ENCODE peak calls at places on chromosomes 13 and 19, in nine cellular contexts. P is neural progenitor cell, D is right atrium auricular region, H is psoas muscle, F is mucosa of descending colon, S is heart left ventricle, I is tibial nerve, C is colonic mucosa, N is Peyer's patch. Q is an unnamed sample. For H3K36me3, the result is how much of the 10 kb centered on the place peaks cover.

GRCh38 chr19:40588926-40589569 is 12.1 kb upstream of the LTBP4 start:
- DNase-seq in P (no peak), C (no peak), S (no peak), F (no peak), N (no peak), I (no peak), D (no peak), H (no peak), Q (no peak)

GRCh38 chr19:49447485-49448431 is 3.9 kb downstream of the PIH1D1 start:
- DNase-seq in H (peak), I (no peak), P (peak), D (no peak), S (no peak), N (no peak), C (peak), F (no peak), Q (peak)

GRCh38 chr13:62544928-62545327 is 1129.3 kb upstream of the PCDH20 start:
- DNase-seq in I (no peak), S (no peak), C (no peak), P (no peak), D (no peak), F (no peak), N (no peak), H (no peak), Q (no peak)

GRCh38 chr19:19997656-19998268 is 41.5 kb downstream of the ZNF682 start:
- DNase-seq in H (peak), S (peak), F (peak), N (peak), C (no peak), D (no peak), P (peak), I (no peak), Q (no peak)

GRCh38 chr13:68110178-68110768 is 880.1 kb upstream of the PCDH9 start:
- DNase-seq in N (no peak), P (no peak), D (no peak), F (no peak), I (no peak), C (no peak), S (no peak), H (no peak), Q (no peak)

GRCh38 chr19:17543991-17544390 is 11.5 kb upstream of the COLGALT1 start:
- DNase-seq in I (no peak), C (no peak), S (no peak), D (no peak), P (no peak), H (no peak), N (no peak), F (no peak), Q (no peak)

GRCh38 chr13:35093356-35093755 is 151.3 kb downstream of the NBEA start:
- DNase-seq in H (no peak), D (no peak), P (no peak), I (no peak), F (no peak), N (no peak), S (no peak), C (no peak), Q (no peak)

GRCh38 chr19:378706-379105 is 30.2 kb downstream of the C2CD4C start:
- DNase-seq in C (no peak), P (no peak), H (no peak), I (no peak), S (peak), F (no peak), N (peak), D (no peak), Q (no peak)

GRCh38 chr13:25085125-25085742 is 10.7 kb upstream of the PABPC3 start:
- DNase-seq in S (no peak), P (peak), I (no peak), N (no peak), H (no peak), F (peak), D (no peak), C (peak), Q (peak)

GRCh38 chr19:48933382-48933932 is at the start of gene DHDH:
- DNase-seq in N (peak), P (peak), I (no peak), C (peak), F (peak), S (peak), D (peak), H (peak), Q (peak)

GRCh38 chr13:47117268-47117667 is 220.4 kb upstream of the HTR2A start:
- DNase-seq in P (no peak), F (no peak), C (no peak), H (no peak), D (no peak), S (no peak), N (no peak), I (no peak), Q (no peak)

GRCh38 chr13:64912141-64912540 is 2318.0 kb downstream of the PCDH9 start:
- DNase-seq in H (no peak), I (no peak), C (no peak), P (no peak), N (no peak), D (no peak), F (no peak), S (no peak), Q (no peak)

GRCh38 chr19:10120538-10121198 is 969 bp upstream of the EIF3G start:
- DNase-seq in F (no peak), P (no peak), S (no peak), N (no peak), I (no peak), C (no peak), D (peak), H (no peak), Q (no peak)

GRCh38 chr19:23062921-23063320 is 53.9 kb upstream of the ZNF730 start:
- DNase-seq in F (no peak), S (no peak), C (no peak), D (no peak), N (no peak), I (no peak), H (no peak), P (no peak), Q (no peak)

GRCh38 chr13:41465215-41465907 is 8.0 kb downstream of the RGCC start:
- DNase-seq in N (peak), P (no peak), D (no peak), F (peak), I (no peak), S (peak), H (peak), C (peak), Q (no peak)

GRCh38 chr19:28472843-28473242 is 740.1 kb downstream of the UQCRFS1 start:
- DNase-seq in N (no peak), D (no peak), S (peak), H (no peak), C (peak), P (no peak), F (peak), I (no peak), Q (no peak)

GRCh38 chr13:101880581-101880980 is 428.1 kb downstream of the ITGBL1 start:
- DNase-seq in C (no peak), N (no peak), P (no peak), I (no peak), H (no peak), D (no peak), F (no peak), S (no peak), Q (no peak)

GRCh38 chr19:38224014-38224862 is at the start of gene DPF1:
- DNase-seq in F (no peak), H (peak), C (no peak), I (no peak), D (no peak), N (peak), P (peak), S (peak), Q (peak)
- H3K4me3 ChIP-seq in F (no peak), H (peak), C (peak), I (peak), D (peak), N (peak), P (peak), S (peak), Q (peak)

DNA sequence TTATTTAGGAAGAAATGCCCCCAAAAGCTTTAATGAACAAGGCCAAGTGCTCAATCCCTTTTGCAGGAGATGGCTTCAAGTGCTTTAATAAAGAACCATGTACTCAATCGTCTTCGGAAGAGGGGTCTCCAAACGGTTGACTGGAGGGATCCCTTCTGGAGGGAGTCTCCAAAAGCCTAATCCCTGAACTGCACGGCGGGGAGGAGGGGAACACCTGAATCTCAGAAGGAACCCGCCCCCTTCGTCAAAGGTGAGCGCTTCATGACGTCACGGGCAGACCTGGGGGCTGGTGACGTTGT is 497 bp downstream of the PAF1 start:
- DNase-seq in P (no peak), F (peak), N (peak), S (no peak), I (no peak), C (peak), H (no peak), D (no peak), Q (no peak)
- H3K36me3 ChIP-seq in P (under half), F (under half), N (half or more), S (under half), I (under half), C (under half), H (half or more), D (half or more), Q (under half)

GRCh38 chr13:45728759-45729158 is 26.6 kb downstream of the CBY2 start:
- DNase-seq in P (peak), I (no peak), D (no peak), S (no peak), C (no peak), N (no peak), F (no peak), H (no peak), Q (peak)
- TF ChIP-seq CTCF in P (peak), I (no peak), D (no peak), S (no peak), C (no peak), N (no peak), F (no peak), H (no peak), Q (peak)

DNA sequence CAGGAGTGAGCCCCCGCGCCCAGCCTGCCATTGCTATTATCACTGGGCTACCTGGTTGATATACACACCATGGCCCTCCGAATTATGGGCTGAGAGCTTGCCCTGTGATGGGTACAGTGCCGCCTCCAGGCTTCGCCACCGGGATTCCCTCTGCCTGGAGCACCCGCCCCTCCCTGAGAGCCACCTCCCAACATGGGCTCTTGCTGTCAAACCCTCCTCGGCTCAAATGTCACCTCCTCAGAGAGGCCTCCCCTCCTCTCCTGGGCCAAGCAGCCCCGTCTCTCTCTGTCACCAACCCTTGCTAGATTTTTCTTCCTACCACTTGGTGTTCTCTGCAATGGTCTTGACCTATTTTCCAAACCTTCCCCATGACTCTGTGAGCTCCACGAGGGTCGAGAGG is 12.2 kb upstream of the TLE2 start:
- DNase-seq in D (no peak), H (no peak), C (no peak), I (no peak), S (no peak), N (no peak), F (no peak), P (peak), Q (no peak)
- H3K4me3 ChIP-seq in D (no peak), H (no peak), C (no peak), I (no peak), S (no peak), N (no peak), F (no peak), P (peak), Q (no peak)

GRCh38 chr13:94263038-94263437 is 216.4 kb downstream of the DCT start:
- DNase-seq in N (no peak), I (no peak), P (no peak), C (no peak), S (no peak), D (no peak), H (no peak), F (no peak), Q (no peak)
- H3K36me3 ChIP-seq in N (under half), I (under half), P (under half), C (under half), S (under half), D (under half), H (under half), F (under half), Q (under half)

GRCh38 chr19:52102163-52102562 is 6.6 kb upstream of the ZNF841 start:
- DNase-seq in H (no peak), P (no peak), C (no peak), I (no peak), D (no peak), S (no peak), F (no peak), N (no peak), Q (no peak)
- TF ChIP-seq CTCF in H (no peak), P (no peak), C (no peak), I (no peak), D (no peak), S (no peak), F (no peak), N (no peak), Q (no peak)

GRCh38 chr19:38629568-38629967 is 10.6 kb downstream of the EIF3K start:
- DNase-seq in P (no peak), I (no peak), D (no peak), H (no peak), N (no peak), F (no peak), C (no peak), S (no peak), Q (no peak)
- H3K4me3 ChIP-seq in P (no peak), I (no peak), D (no peak), H (no peak), N (no peak), F (no peak), C (no peak), S (no peak), Q (no peak)

GRCh38 chr19:12284631-12285030 is 10.1 kb downstream of the ZNF44 start:
- DNase-seq in I (no peak), S (no peak), N (no peak), F (no peak), P (no peak), C (no peak), D (no peak), H (no peak), Q (no peak)

GRCh38 chr19:12284226-12284625 is 10.5 kb downstream of the ZNF44 start:
- DNase-seq in S (no peak), I (no peak), H (no peak), C (no peak), N (no peak), F (no peak), P (no peak), D (no peak), Q (no peak)

GRCh38 chr19:12272980-12273901 is 21.4 kb downstream of the ZNF44 start:
- DNase-seq in I (no peak), F (no peak), D (no peak), S (no peak), P (no peak), C (no peak), H (no peak), N (no peak), Q (no peak)

DNA sequence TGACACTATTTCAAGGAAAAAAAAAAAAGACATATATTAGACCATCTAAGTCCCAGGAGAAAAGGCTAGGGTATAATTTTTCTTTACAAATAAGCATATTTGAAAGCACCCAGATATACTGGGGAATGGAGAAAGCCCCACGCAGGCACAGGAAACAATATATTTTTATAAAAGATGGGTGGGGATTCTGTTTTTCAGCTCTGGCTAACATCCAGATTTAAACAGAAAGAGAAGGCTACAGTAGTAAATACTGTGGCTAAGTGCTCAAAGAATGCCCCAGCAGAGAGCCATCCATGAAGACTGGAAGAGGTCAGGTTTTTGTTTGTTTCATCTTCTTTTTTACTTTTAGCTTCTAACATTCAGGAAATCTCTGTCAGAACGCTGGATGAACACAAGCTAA is 16.0 kb downstream of the ZNF44 start:
- DNase-seq in S (no peak), I (no peak), H (no peak), F (no peak), P (no peak), C (no peak), D (no peak), N (no peak), Q (no peak)
- H3K36me3 ChIP-seq in S (under half), I (under half), H (under half), F (under half), P (under half), C (under half), D (under half), N (half or more), Q (under half)

GRCh38 chr19:7258042-7258839 is 36.0 kb downstream of the INSR start:
- DNase-seq in S (no peak), F (no peak), P (no peak), I (no peak), H (no peak), C (no peak), D (no peak), N (no peak), Q (no peak)
- TF ChIP-seq CTCF in S (no peak), F (no peak), P (no peak), I (no peak), H (no peak), C (no peak), D (no peak), N (no peak), Q (no peak)